ENCODE peak calls at places on chromosome 1, in six cellular contexts. V, F, P, L, B and H are unnamed samples.

GRCh38 chr1:178581351-178581951 is 68.5 kb downstream of the TEX35 start:
- DNase-seq in V (no peak), F (no peak), P (no peak), L (peak), B (no peak), H (peak)

GRCh38 chr1:203037509-203038190 is 11.4 kb downstream of the PPFIA4 start:
- DNase-seq in V (no peak), F (no peak), P (no peak), L (no peak), B (no peak), H (no peak)

GRCh38 chr1:169288011-169288414 is 79.6 kb downstream of the NME7 start:
- DNase-seq in V (no peak), F (no peak), P (no peak), L (no peak), B (no peak), H (no peak)

GRCh38 chr1:150530491-150531159 is 15.1 kb downstream of the FALEC start:
- DNase-seq in V (no peak), F (no peak), P (no peak), L (no peak), B (no peak), H (no peak)

GRCh38 chr1:167661527-167662436 is 31.8 kb downstream of the RCSD1 start:
- DNase-seq in V (no peak), F (no peak), P (no peak), L (no peak), B (no peak), H (no peak)

GRCh38 chr1:12417389-12417788 is 187.6 kb downstream of the VPS13D start:
- DNase-seq in V (no peak), F (no peak), P (no peak), L (no peak), B (no peak), H (no peak)

GRCh38 chr1:245953876-245954660 is 553.0 kb downstream of the SMYD3 start:
- DNase-seq in V (no peak), F (no peak), P (no peak), L (no peak), B (no peak), H (no peak)

GRCh38 chr1:163766537-163766936 is 444.8 kb downstream of the NUF2 start:
- DNase-seq in V (no peak), F (no peak), P (no peak), L (no peak), B (no peak), H (no peak)

GRCh38 chr1:204123376-204123775 is 28.5 kb downstream of the ETNK2 start:
- DNase-seq in V (no peak), F (no peak), P (no peak), L (no peak), B (no peak), H (no peak)

GRCh38 chr1:10938741-10939417 is 73.6 kb upstream of the TARDBP start:
- DNase-seq in V (no peak), F (no peak), P (no peak), L (no peak), B (no peak), H (no peak)

GRCh38 chr1:34412597-34413392 is 236.1 kb downstream of the C1orf94 start:
- DNase-seq in V (no peak), F (no peak), P (no peak), L (no peak), B (no peak), H (no peak)

GRCh38 chr1:82979593-82980230 is 1019.2 kb downstream of the TTLL7 start:
- DNase-seq in V (no peak), F (no peak), P (no peak), L (peak), B (no peak), H (peak)

GRCh38 chr1:94675373-94675772 is 133.8 kb upstream of the F3 start:
- DNase-seq in V (no peak), F (no peak), P (no peak), L (no peak), B (no peak), H (no peak)

GRCh38 chr1:31745071-31745897 is 18.9 kb downstream of the ADGRB2 start:
- DNase-seq in V (peak), F (no peak), P (peak), L (peak), B (peak), H (peak)

GRCh38 chr1:31753623-31754349 is 10.4 kb downstream of the ADGRB2 start:
- DNase-seq in V (no peak), F (no peak), P (peak), L (peak), B (peak), H (no peak)

GRCh38 chr1:203547147-203547546 is 53.2 kb downstream of the OPTC start:
- DNase-seq in V (no peak), F (no peak), P (no peak), L (no peak), B (no peak), H (no peak)

GRCh38 chr1:240107058-240107684 is 15.5 kb downstream of the FMN2 start:
- DNase-seq in V (no peak), F (no peak), P (no peak), L (no peak), B (no peak), H (no peak)

GRCh38 chr1:151728151-151728711 is 6.9 kb downstream of the RIIAD1 start:
- DNase-seq in V (no peak), F (no peak), P (peak), L (no peak), B (no peak), H (peak)

GRCh38 chr1:108570128-108570527 is 10.2 kb downstream of the EEIG2 start:
- DNase-seq in V (no peak), F (no peak), P (peak), L (no peak), B (no peak), H (no peak)

GRCh38 chr1:86852737-86853408 is 61.1 kb downstream of the SELENOF start:
- DNase-seq in V (no peak), F (no peak), P (no peak), L (no peak), B (no peak), H (no peak)

GRCh38 chr1:183023146-183023600 is at the start of gene LAMC1:
- DNase-seq in V (no peak), F (no peak), P (no peak), L (peak), B (peak), H (peak)

GRCh38 chr1:33507661-33508060 is 35.2 kb downstream of the ZSCAN20 start:
- DNase-seq in V (no peak), F (no peak), P (no peak), L (no peak), B (no peak), H (no peak)

GRCh38 chr1:20472860-20473711 is 12.9 kb downstream of the CAMK2N1 start:
- DNase-seq in V (no peak), F (no peak), P (peak), L (no peak), B (no peak), H (no peak)

GRCh38 chr1:3633344-3634058 is 8.7 kb downstream of the TPRG1L start:
- DNase-seq in V (no peak), F (no peak), P (no peak), L (no peak), B (no peak), H (no peak)

GRCh38 chr1:205925730-205926129 is 17.5 kb downstream of the SLC26A9 start:
- DNase-seq in V (no peak), F (no peak), P (no peak), L (no peak), B (no peak), H (peak)

GRCh38 chr1:171267391-171267790 is 19.1 kb downstream of the FMO1 start:
- DNase-seq in V (no peak), F (no peak), P (no peak), L (no peak), B (no peak), H (no peak)

GRCh38 chr1:178093958-178094751 is at the start of gene RASAL2:
- DNase-seq in V (no peak), F (no peak), P (no peak), L (peak), B (peak), H (peak)

GRCh38 chr1:84387480-84388163 is 10.7 kb upstream of the DNASE2B start:
- DNase-seq in V (no peak), F (no peak), P (no peak), L (no peak), B (no peak), H (peak)

GRCh38 chr1:80535446-80535845 is 1265.3 kb upstream of the ADGRL2 start:
- DNase-seq in V (no peak), F (no peak), P (no peak), L (no peak), B (no peak), H (no peak)

GRCh38 chr1:20344738-20345137 is 54.1 kb downstream of the VWA5B1 start:
- DNase-seq in V (no peak), F (no peak), P (no peak), L (no peak), B (no peak), H (no peak)